ENCODE peak calls at places on chromosome 1, in six cellular contexts. I is endodermal cell, Q is fibroblast of the aortic adventitia, W is fibroblast of gingiva, V is B cell, C is T-helper 17 cell. M is an unnamed sample.

GRCh38 chr1:108072294-108072693 is 107.3 kb upstream of the VAV3 start:
- DNase-seq in I (no peak), Q (no peak), W (no peak), V (no peak), C (no peak), M (no peak)

GRCh38 chr1:56958526-56958925 is 7.3 kb downstream of the C8B start:
- DNase-seq in I (no peak), Q (peak), W (no peak), V (no peak), C (no peak), M (no peak)

GRCh38 chr1:156115514-156116374 is 1.2 kb downstream of the LMNA start:
- DNase-seq in I (peak), Q (peak), W (peak), V (no peak), C (no peak), M (peak)

GRCh38 chr1:225754940-225755635 is 22.5 kb upstream of the SRP9 start:
- DNase-seq in I (no peak), Q (peak), W (peak), V (no peak), C (no peak), M (peak)

GRCh38 chr1:196660912-196661311 is 9.1 kb downstream of the CFH start:
- DNase-seq in I (no peak), Q (peak), W (peak), V (no peak), C (no peak), M (peak)

GRCh38 chr1:154775559-154776338 is 94.3 kb downstream of the KCNN3 start:
- DNase-seq in I (no peak), Q (no peak), W (no peak), V (no peak), C (no peak), M (peak)

GRCh38 chr1:42847111-42847580 is 733 bp downstream of the ZNF691 start:
- DNase-seq in I (no peak), Q (no peak), W (no peak), V (no peak), C (no peak), M (no peak)

GRCh38 chr1:109783436-109783835 is 19.7 kb upstream of the EPS8L3 start:
- DNase-seq in I (peak), Q (peak), W (peak), V (no peak), C (no peak), M (no peak)

GRCh38 chr1:175555266-175555665 is 188.1 kb downstream of the TNR start:
- DNase-seq in I (peak), Q (no peak), W (no peak), V (no peak), C (no peak), M (no peak)

GRCh38 chr1:2555634-2556276 is 416 bp upstream of the TNFRSF14 start:
- DNase-seq in I (no peak), Q (peak), W (peak), V (peak), C (peak), M (peak)

GRCh38 chr1:2356401-2356800 is 35.0 kb downstream of the MORN1 start:
- DNase-seq in I (no peak), Q (no peak), W (no peak), V (no peak), C (no peak), M (no peak)

GRCh38 chr1:53683986-53684740 is 54.8 kb downstream of the GLIS1 start:
- DNase-seq in I (peak), Q (no peak), W (no peak), V (no peak), C (no peak), M (no peak)

GRCh38 chr1:172895050-172895460 is 155.7 kb downstream of the TNFSF18 start:
- DNase-seq in I (no peak), Q (no peak), W (no peak), V (peak), C (no peak), M (no peak)

GRCh38 chr1:237211031-237211430 is 169.0 kb downstream of the RYR2 start:
- DNase-seq in I (no peak), Q (no peak), W (no peak), V (no peak), C (no peak), M (no peak)

GRCh38 chr1:211739671-211740411 is 64.4 kb upstream of the NEK2 start:
- DNase-seq in I (no peak), Q (no peak), W (no peak), V (no peak), C (no peak), M (no peak)

GRCh38 chr1:87787551-87787950 is 458.9 kb downstream of the LMO4 start:
- DNase-seq in I (peak), Q (no peak), W (no peak), V (no peak), C (no peak), M (no peak)

GRCh38 chr1:62457955-62458354 is 21.1 kb downstream of the USP1 start:
- DNase-seq in I (no peak), Q (no peak), W (no peak), V (no peak), C (no peak), M (no peak)

GRCh38 chr1:38084113-38084512 is 37.5 kb upstream of the POU3F1 start:
- DNase-seq in I (no peak), Q (no peak), W (no peak), V (no peak), C (no peak), M (no peak)

GRCh38 chr1:232538224-232538942 is 91.5 kb downstream of the SIPA1L2 start:
- DNase-seq in I (peak), Q (no peak), W (peak), V (no peak), C (no peak), M (peak)

GRCh38 chr1:38166461-38166860 is 119.9 kb upstream of the POU3F1 start:
- DNase-seq in I (no peak), Q (no peak), W (no peak), V (no peak), C (no peak), M (no peak)

GRCh38 chr1:116122955-116123757 is 12.0 kb downstream of the MAB21L3 start:
- DNase-seq in I (no peak), Q (peak), W (peak), V (no peak), C (no peak), M (no peak)

GRCh38 chr1:208542309-208542708 is 298.1 kb upstream of the PLXNA2 start:
- DNase-seq in I (no peak), Q (no peak), W (no peak), V (no peak), C (no peak), M (no peak)

GRCh38 chr1:161080391-161081150 is 8.8 kb downstream of the NECTIN4 start:
- DNase-seq in I (no peak), Q (peak), W (no peak), V (no peak), C (no peak), M (no peak)

GRCh38 chr1:186486061-186486460 is 25.1 kb upstream of the PDC start:
- DNase-seq in I (no peak), Q (peak), W (peak), V (no peak), C (no peak), M (no peak)

GRCh38 chr1:38549191-38549590 is 310.4 kb downstream of the RRAGC start:
- DNase-seq in I (no peak), Q (no peak), W (no peak), V (no peak), C (no peak), M (no peak)

GRCh38 chr1:219900201-219900600 is 28.2 kb downstream of the SLC30A10 start:
- DNase-seq in I (no peak), Q (peak), W (peak), V (no peak), C (no peak), M (no peak)

GRCh38 chr1:88779880-88780279 is 95.8 kb downstream of the PKN2 start:
- DNase-seq in I (no peak), Q (no peak), W (no peak), V (no peak), C (no peak), M (no peak)

GRCh38 chr1:81801834-81802531 is 1.2 kb downstream of the ADGRL2 start:
- DNase-seq in I (peak), Q (peak), W (peak), V (no peak), C (no peak), M (peak)

GRCh38 chr1:230236951-230237350 is 169.9 kb downstream of the GALNT2 start:
- DNase-seq in I (peak), Q (peak), W (no peak), V (no peak), C (no peak), M (no peak)

GRCh38 chr1:117658676-117659075 is 52.8 kb downstream of the TENT5C start:
- DNase-seq in I (no peak), Q (no peak), W (no peak), V (peak), C (peak), M (no peak)

GRCh38 chr1:26704629-26705028 is 8.8 kb downstream of the ARID1A start:
- DNase-seq in I (no peak), Q (peak), W (peak), V (no peak), C (no peak), M (no peak)

GRCh38 chr1:186297439-186297838 is 77.6 kb downstream of the TPR start:
- DNase-seq in I (no peak), Q (no peak), W (no peak), V (no peak), C (no peak), M (no peak)

GRCh38 chr1:109113787-109114568 is at the start of gene ELAPOR1:
- DNase-seq in I (peak), Q (peak), W (no peak), V (peak), C (peak), M (peak)

GRCh38 chr1:87572891-87573290 is 244.2 kb downstream of the LMO4 start:
- DNase-seq in I (no peak), Q (no peak), W (no peak), V (no peak), C (no peak), M (no peak)

GRCh38 chr1:55369474-55369873 is 154.3 kb upstream of the USP24 start:
- DNase-seq in I (no peak), Q (peak), W (no peak), V (no peak), C (no peak), M (no peak)

GRCh38 chr1:3767328-3767925 is 5.1 kb upstream of the SMIM1 start:
- DNase-seq in I (peak), Q (no peak), W (no peak), V (no peak), C (no peak), M (no peak)

GRCh38 chr1:151773698-151774097 is 10.4 kb upstream of the MRPL9 start:
- DNase-seq in I (no peak), Q (peak), W (no peak), V (no peak), C (no peak), M (no peak)

GRCh38 chr1:983736-984475 is 2.0 kb upstream of the PERM1 start:
- DNase-seq in I (peak), Q (peak), W (no peak), V (peak), C (peak), M (peak)

GRCh38 chr1:53295746-53296722 is 31.8 kb downstream of the LRP8 start:
- DNase-seq in I (no peak), Q (peak), W (no peak), V (no peak), C (peak), M (no peak)

GRCh38 chr1:172537827-172538391 is 5.0 kb downstream of the SUCO start:
- DNase-seq in I (no peak), Q (no peak), W (no peak), V (no peak), C (no peak), M (no peak)

M was measured in DMS79 treated with DMSO at 0.1 percent for 48 hours.